ENCODE peak calls at places on chromosome 2, in five cellular contexts. K, B, L, Q and F are unnamed samples.

GRCh38 chr2:54604771-54605350 is 118.6 kb upstream of the EML6 start:
- DNase-seq in Q (peak; percentile 18), B (no peak), K (no peak), L (no peak), F (no peak)

GRCh38 chr2:68251855-68252406 is 401 bp downstream of the PPP3R1 start:
- DNase-seq in B (peak; percentile 19), Q (peak; percentile 72), K (peak; percentile 68), L (peak; percentile 74), F (peak; percentile 57)

GRCh38 chr2:66228128-66228547 is 206.8 kb upstream of the MEIS1 start:
- DNase-seq in L (no peak), Q (no peak), K (peak; percentile 55), B (no peak), F (no peak)

GRCh38 chr2:232139786-232140562 is 178.5 kb downstream of the DIS3L2 start:
- DNase-seq in L (no peak), Q (no peak), K (no peak), B (no peak), F (no peak)

GRCh38 chr2:2890246-2890645 is 487.4 kb downstream of the EIPR1 start:
- DNase-seq in K (no peak), B (no peak), L (no peak), Q (no peak), F (no peak)

GRCh38 chr2:209307161-209308001 is 116.5 kb upstream of the MAP2 start:
- DNase-seq in B (no peak), Q (no peak), L (no peak), K (no peak), F (no peak)

GRCh38 chr2:222305510-222306392 is 7.0 kb upstream of the PAX3 start:
- DNase-seq in K (no peak), B (no peak), L (no peak), Q (peak; percentile 84), F (no peak)

GRCh38 chr2:55519908-55520885 is 679 bp downstream of the CFAP36 start:
- DNase-seq in K (no peak), L (no peak), B (peak; percentile 20), Q (peak; percentile 57), F (peak; percentile 8)

GRCh38 chr2:127086800-127087737 is 19.9 kb downstream of the BIN1 start:
- DNase-seq in Q (peak; percentile 76), L (peak; percentile 88), B (no peak), K (peak; percentile 89), F (peak; percentile 86)

GRCh38 chr2:96102596-96103387 is 13.6 kb downstream of the ADRA2B start:
- DNase-seq in L (peak; percentile 59), Q (no peak), K (no peak), B (no peak), F (no peak)